ENCODE peak calls at places on chromosomes 5 and 9, in five cellular contexts. One of them, this sample, is unnamed.

GRCh38 chr5:87120518-87121314 is 147.0 kb upstream of the RASA1 start:
- DNase-seq in K562: no peak
- DNase-seq in HepG2: no peak
- DNase-seq in SK-N-SH: no peak
- DNase-seq in H1: no peak
- DNase-seq in this sample: no peak

GRCh38 chr9:135252980-135253304 is 165.5 kb downstream of the OLFM1 start:
- DNase-seq in HepG2: no peak
- DNase-seq in H1: no peak
- DNase-seq in SK-N-SH: no peak
- DNase-seq in K562: no peak
- DNase-seq in this sample: no peak

GRCh38 chr5:112757468-112758208 is 20.0 kb downstream of the APC start:
- DNase-seq in K562: peak; percentile 8
- DNase-seq in H1: no peak
- DNase-seq in HepG2: peak; percentile 61
- DNase-seq in SK-N-SH: peak; percentile 49
- DNase-seq in this sample: peak; percentile 31

GRCh38 chr9:15755660-15756059 is 202.8 kb downstream of the CCDC171 start:
- DNase-seq in HepG2: no peak
- DNase-seq in K562: no peak
- DNase-seq in SK-N-SH: no peak
- DNase-seq in H1: no peak
- DNase-seq in this sample: no peak

GRCh38 chr9:134372621-134373267 is 46.5 kb downstream of the RXRA start:
- DNase-seq in HepG2: no peak
- DNase-seq in K562: no peak
- DNase-seq in H1: no peak
- DNase-seq in SK-N-SH: no peak
- DNase-seq in this sample: no peak

GRCh38 chr5:52682492-52682891 is 105.2 kb upstream of the ITGA1 start:
- DNase-seq in K562: no peak
- DNase-seq in HepG2: no peak
- DNase-seq in SK-N-SH: no peak
- DNase-seq in H1: peak; percentile 47
- DNase-seq in this sample: no peak

GRCh38 chr9:93670208-93671029 is 94.0 kb downstream of the PHF2 start:
- DNase-seq in SK-N-SH: peak; percentile 50
- DNase-seq in HepG2: no peak
- DNase-seq in K562: no peak
- DNase-seq in H1: no peak
- DNase-seq in this sample: no peak

GRCh38 chr5:157324237-157324636 is 58.3 kb downstream of the CYFIP2 start:
- DNase-seq in H1: peak; percentile 77
- DNase-seq in HepG2: no peak
- DNase-seq in K562: peak; percentile 40
- DNase-seq in SK-N-SH: no peak
- DNase-seq in this sample: no peak

GRCh38 chr9:102124465-102124864 is 386.0 kb upstream of the GRIN3A start:
- DNase-seq in H1: no peak
- DNase-seq in K562: no peak
- DNase-seq in HepG2: no peak
- DNase-seq in SK-N-SH: no peak
- DNase-seq in this sample: no peak

GRCh38 chr5:151239237-151239861 is 13.6 kb upstream of the GM2A start:
- DNase-seq in H1: peak; percentile 89
- DNase-seq in SK-N-SH: peak; percentile 85
- DNase-seq in HepG2: peak; percentile 63
- DNase-seq in K562: peak; percentile 75
- DNase-seq in this sample: no peak

GRCh38 chr5:103450333-103451061 is 112.1 kb downstream of the NUDT12 start:
- DNase-seq in H1: no peak
- DNase-seq in K562: no peak
- DNase-seq in SK-N-SH: no peak
- DNase-seq in HepG2: no peak
- DNase-seq in this sample: no peak

GRCh38 chr5:67337751-67338150 is 141.2 kb upstream of the CD180 start:
- DNase-seq in H1: no peak
- DNase-seq in K562: no peak
- DNase-seq in SK-N-SH: no peak
- DNase-seq in HepG2: no peak
- DNase-seq in this sample: no peak

GRCh38 chr9:108842610-108843295 is 13.0 kb downstream of the ACTL7B start:
- DNase-seq in K562: no peak
- DNase-seq in H1: no peak
- DNase-seq in HepG2: no peak
- DNase-seq in SK-N-SH: no peak
- DNase-seq in this sample: no peak

DNA sequence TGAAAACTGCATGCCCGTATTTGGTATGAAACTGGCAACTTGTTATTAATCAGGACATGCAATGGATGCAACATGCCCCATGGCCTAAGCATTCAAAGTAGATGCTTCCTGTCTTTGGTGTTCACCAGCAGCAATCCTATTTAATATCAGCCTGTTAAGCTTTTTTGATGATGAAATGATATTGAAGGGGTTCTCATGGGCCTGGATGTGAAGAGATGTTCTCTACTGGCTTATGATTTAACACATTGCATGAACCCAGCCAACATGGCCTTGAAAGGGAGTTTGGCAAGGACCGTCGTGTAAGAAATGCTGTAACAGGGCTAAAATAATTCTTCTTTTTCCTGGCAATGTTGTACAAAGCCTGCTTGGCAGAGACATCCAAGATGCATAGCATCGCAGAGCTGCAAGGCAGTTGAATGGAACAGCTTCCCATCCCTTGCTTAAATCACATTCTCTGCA is 111.2 kb downstream of the SMARCA2 start:
- DNase-seq in SK-N-SH: no peak
- DNase-seq in K562: no peak
- DNase-seq in H1: no peak
- DNase-seq in HepG2: no peak
- DNase-seq in this sample: no peak
- TF ChIP-seq TAF1 in SK-N-SH: no peak
- TF ChIP-seq TAF1 in K562: no peak
- TF ChIP-seq TAF1 in H1: no peak
- TF ChIP-seq TAF1 in HepG2: no peak
- TF ChIP-seq TAF1 in this sample: no peak

GRCh38 chr5:115841382-115842088 is at the start of the genes AP3S1 and ATG12:
- DNase-seq in SK-N-SH: peak; percentile 93
- DNase-seq in H1: peak; percentile 92
- DNase-seq in HepG2: peak; percentile 88
- DNase-seq in K562: peak; percentile 88
- DNase-seq in this sample: peak; percentile 88
- H3K4me2 ChIP-seq in SK-N-SH: peak within 1 kb of the TSS; percentile 88
- H3K4me2 ChIP-seq in H1: peak within 1 kb of the TSS; percentile 96
- H3K4me2 ChIP-seq in HepG2: peak within 1 kb of the TSS; percentile 97
- H3K4me2 ChIP-seq in K562: peak within 1 kb of the TSS; percentile 97
- H3K4me2 ChIP-seq in this sample: peak within 1 kb of the TSS; percentile 86

GRCh38 chr5:89097103-89097502 is 214.1 kb upstream of the MEF2C start:
- DNase-seq in HepG2: no peak
- DNase-seq in K562: no peak
- DNase-seq in H1: no peak
- DNase-seq in SK-N-SH: no peak
- DNase-seq in this sample: peak; percentile 52
- TF ChIP-seq TAF1 in HepG2: no peak
- TF ChIP-seq TAF1 in K562: no peak
- TF ChIP-seq TAF1 in H1: no peak
- TF ChIP-seq TAF1 in SK-N-SH: no peak
- TF ChIP-seq TAF1 in this sample: no peak

GRCh38 chr5:54895816-54896341 is 89.5 kb downstream of the ESM1 start:
- DNase-seq in H1: no peak
- DNase-seq in K562: no peak
- DNase-seq in HepG2: peak; percentile 28
- DNase-seq in SK-N-SH: peak; percentile 36
- DNase-seq in this sample: no peak
- H3K4me2 ChIP-seq in H1: no peak overlapping the region
- H3K4me2 ChIP-seq in K562: no peak overlapping the region
- H3K4me2 ChIP-seq in HepG2: no peak overlapping the region
- H3K4me2 ChIP-seq in SK-N-SH: peak overlapping the region; percentile 44
- H3K4me2 ChIP-seq in this sample: no peak overlapping the region

GRCh38 chr5:919356-920000 is 26.8 kb downstream of the TRIP13 start:
- DNase-seq in SK-N-SH: no peak
- DNase-seq in HepG2: peak; percentile 96
- DNase-seq in K562: no peak
- DNase-seq in H1: no peak
- DNase-seq in this sample: no peak
- TF ChIP-seq TAF1 in SK-N-SH: no peak
- TF ChIP-seq TAF1 in HepG2: no peak
- TF ChIP-seq TAF1 in K562: no peak
- TF ChIP-seq TAF1 in H1: no peak
- TF ChIP-seq TAF1 in this sample: no peak

DNA sequence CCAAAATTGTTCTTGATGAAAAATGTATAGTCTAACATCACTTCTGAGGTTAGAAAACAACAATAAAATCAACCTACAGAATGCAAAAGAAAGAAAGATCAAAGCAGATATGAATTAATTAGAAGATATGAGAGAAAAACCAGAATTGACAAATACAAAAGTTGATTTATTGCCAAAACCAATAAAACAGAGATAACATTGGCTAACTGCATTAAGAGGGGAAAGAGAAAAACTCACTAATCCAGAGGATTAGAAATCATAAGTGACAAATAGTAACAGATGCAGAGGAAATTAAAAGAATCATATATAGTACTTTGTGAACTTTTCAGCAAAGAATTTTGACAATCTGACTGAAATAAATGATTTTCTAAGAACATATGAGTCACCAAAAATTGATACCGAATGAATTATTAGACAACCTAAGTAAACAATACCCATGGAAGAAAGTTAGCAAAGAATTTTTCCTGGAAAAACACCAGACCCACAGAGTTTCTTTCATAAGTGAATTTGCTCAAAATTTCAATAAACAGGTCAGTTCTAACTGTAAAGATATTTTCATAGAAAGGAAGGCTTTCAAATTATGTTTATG is 167.7 kb downstream of the AOPEP start:
- DNase-seq in SK-N-SH: no peak
- DNase-seq in K562: no peak
- DNase-seq in HepG2: no peak
- DNase-seq in H1: no peak
- DNase-seq in this sample: no peak
- H3K4me2 ChIP-seq in SK-N-SH: no peak overlapping the region
- H3K4me2 ChIP-seq in K562: no peak overlapping the region
- H3K4me2 ChIP-seq in HepG2: no peak overlapping the region
- H3K4me2 ChIP-seq in H1: no peak overlapping the region
- H3K4me2 ChIP-seq in this sample: no peak overlapping the region

This sample was measured in GM12878.